ENCODE peak calls at places on chromosome 21, in four cellular contexts. One of them, this sample, is unnamed.

GRCh38 chr21:22791986-22792560 is 1793.9 kb downstream of the NCAM2 start:
- DNase-seq in K562: peak
- DNase-seq in GM12892: no peak
- DNase-seq in heart left ventricle: no peak
- DNase-seq in this sample: peak

GRCh38 chr21:39444406-39445145 is 1.0 kb downstream of the LCA5L start:
- DNase-seq in heart left ventricle: no peak
- DNase-seq in GM12892: no peak
- DNase-seq in K562: peak
- DNase-seq in this sample: no peak

GRCh38 chr21:29647353-29647781 is 292.4 kb downstream of the GRIK1 start:
- DNase-seq in K562: peak
- DNase-seq in GM12892: no peak
- DNase-seq in heart left ventricle: no peak
- DNase-seq in this sample: peak

GRCh38 chr21:28018213-28018612 is 974.5 kb downstream of the LTN1 start:
- DNase-seq in GM12892: no peak
- DNase-seq in K562: no peak
- DNase-seq in heart left ventricle: no peak
- DNase-seq in this sample: no peak

GRCh38 chr21:10418649-10419048 is 102.7 kb upstream of the TPTE start:
- DNase-seq in K562: no peak
- DNase-seq in heart left ventricle: no peak
- DNase-seq in GM12892: no peak
- DNase-seq in this sample: no peak

GRCh38 chr21:39660596-39660995 is 47.9 kb downstream of the B3GALT5 start:
- DNase-seq in K562: no peak
- DNase-seq in heart left ventricle: peak
- DNase-seq in GM12892: no peak
- DNase-seq in this sample: no peak

GRCh38 chr21:35585155-35585554 is 475.2 kb downstream of the SETD4 start:
- DNase-seq in GM12892: no peak
- DNase-seq in heart left ventricle: no peak
- DNase-seq in K562: no peak
- DNase-seq in this sample: no peak

GRCh38 chr21:34702341-34702807 is 33.6 kb downstream of the CLIC6 start:
- DNase-seq in K562: no peak
- DNase-seq in GM12892: no peak
- DNase-seq in heart left ventricle: no peak
- DNase-seq in this sample: no peak

GRCh38 chr21:42425603-42425985 is 21.9 kb downstream of the UBASH3A start:
- DNase-seq in GM12892: no peak
- DNase-seq in heart left ventricle: no peak
- DNase-seq in K562: no peak
- DNase-seq in this sample: no peak
- TF ChIP-seq POLR2A in GM12892: no peak
- TF ChIP-seq POLR2A in heart left ventricle: no peak
- TF ChIP-seq POLR2A in K562: no peak
- TF ChIP-seq POLR2A in this sample: no peak

DNA sequence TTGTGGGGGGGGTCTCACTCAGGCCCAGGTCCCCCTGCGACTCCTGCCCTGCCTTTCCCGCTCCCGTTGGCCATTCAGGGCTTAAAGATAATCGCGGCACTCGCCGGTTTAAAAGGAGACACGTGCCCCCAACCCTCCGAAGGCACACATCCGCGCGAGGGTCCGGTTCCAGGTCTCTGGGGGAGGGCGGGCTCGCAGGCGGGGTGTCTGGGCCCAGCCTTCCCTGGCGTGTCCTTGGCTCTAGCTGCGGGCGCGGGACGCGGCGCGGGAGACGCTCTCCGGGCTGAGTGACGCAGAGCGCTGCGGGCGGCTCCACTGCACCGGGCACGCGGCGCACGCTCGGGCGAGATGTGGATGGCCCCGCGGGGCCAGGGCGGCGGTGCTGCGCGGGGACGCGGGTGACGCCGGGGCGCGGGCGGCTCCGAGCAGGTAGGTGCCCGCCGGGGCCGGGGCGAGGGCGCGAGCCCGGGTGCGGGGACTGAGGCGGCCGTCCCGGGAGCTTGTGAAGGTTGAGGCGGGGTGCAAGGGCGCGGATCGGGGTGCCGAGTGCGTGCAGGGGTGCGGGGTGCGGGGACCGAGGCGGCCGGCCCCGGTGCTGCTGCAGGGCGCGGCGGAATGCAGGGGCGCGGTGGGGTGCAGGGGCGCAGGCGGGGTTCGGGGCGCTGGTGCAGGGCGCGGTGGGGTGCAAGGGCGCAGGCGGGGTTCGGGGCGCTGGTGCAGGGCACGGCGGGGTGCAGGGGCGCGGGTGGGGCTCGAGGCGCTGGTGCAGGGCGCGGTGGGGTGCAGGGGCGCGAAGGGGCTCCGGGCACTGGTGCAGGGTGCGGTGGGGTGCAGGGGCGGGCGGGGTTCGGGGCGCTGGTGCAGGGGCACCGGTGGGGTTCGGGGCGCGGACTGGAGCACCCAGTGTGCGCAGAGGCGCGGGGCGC is 3.3 kb upstream of the TRPM2 start:
- DNase-seq in heart left ventricle: no peak
- DNase-seq in K562: no peak
- DNase-seq in GM12892: no peak
- DNase-seq in this sample: no peak
- TF ChIP-seq POLR2A in heart left ventricle: no peak
- TF ChIP-seq POLR2A in K562: no peak
- TF ChIP-seq POLR2A in GM12892: no peak
- TF ChIP-seq POLR2A in this sample: no peak

GRCh38 chr21:26061437-26061836 is 109.1 kb downstream of the APP start:
- DNase-seq in heart left ventricle: peak
- DNase-seq in GM12892: no peak
- DNase-seq in K562: no peak
- DNase-seq in this sample: no peak
- TF ChIP-seq POLR2A in heart left ventricle: no peak
- TF ChIP-seq POLR2A in GM12892: no peak
- TF ChIP-seq POLR2A in K562: no peak
- TF ChIP-seq POLR2A in this sample: no peak

DNA sequence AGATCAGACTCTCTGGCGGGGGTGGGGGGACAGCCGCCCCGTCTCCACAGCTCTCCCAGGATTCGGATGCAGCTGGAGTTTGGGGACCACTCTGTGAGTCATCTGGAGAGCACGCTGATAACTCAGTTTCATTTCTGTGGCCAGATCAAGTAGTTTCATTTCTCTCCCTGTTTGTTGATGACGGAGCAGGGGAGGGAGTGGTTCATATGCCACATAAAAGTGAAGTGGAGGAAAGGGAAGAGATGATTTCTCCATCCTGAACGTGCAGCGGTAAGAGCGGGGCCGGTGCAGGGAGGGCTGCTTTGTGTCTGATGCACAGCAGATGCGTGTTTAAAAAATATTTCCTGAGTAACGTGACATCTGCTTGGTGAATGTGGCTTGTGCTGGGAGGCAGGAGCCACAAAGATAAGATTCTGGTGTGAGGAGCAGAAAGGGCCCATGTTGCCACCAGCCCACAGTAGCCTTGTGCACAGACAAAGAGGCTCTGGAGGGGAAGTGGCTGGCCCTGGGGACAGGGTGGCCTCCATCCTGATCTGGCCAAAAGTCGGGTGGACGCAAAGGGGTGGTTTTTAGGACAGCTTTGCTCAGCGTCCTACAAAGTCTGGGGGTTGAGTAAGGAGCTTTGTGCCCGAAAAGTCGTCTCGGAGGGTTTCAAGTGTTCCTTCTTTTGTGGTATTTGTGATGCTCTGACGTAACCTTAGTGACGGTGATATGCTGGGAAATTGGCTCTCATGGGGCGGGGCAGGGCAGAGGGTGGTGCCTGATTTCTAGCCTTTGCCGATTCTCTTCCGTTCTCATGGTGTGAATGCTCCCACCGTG is at the start of gene MX2:
- DNase-seq in GM12892: peak
- DNase-seq in heart left ventricle: peak
- DNase-seq in K562: no peak
- DNase-seq in this sample: no peak
- TF ChIP-seq POLR2A in GM12892: peak
- TF ChIP-seq POLR2A in heart left ventricle: no peak
- TF ChIP-seq POLR2A in K562: no peak
- TF ChIP-seq POLR2A in this sample: no peak

GRCh38 chr21:33402011-33402979 is 918 bp upstream of the IFNGR2 start:
- DNase-seq in heart left ventricle: peak
- DNase-seq in GM12892: peak
- DNase-seq in K562: no peak
- DNase-seq in this sample: peak
- TF ChIP-seq POLR2A in heart left ventricle: no peak
- TF ChIP-seq POLR2A in GM12892: no peak
- TF ChIP-seq POLR2A in K562: no peak
- TF ChIP-seq POLR2A in this sample: no peak

DNA sequence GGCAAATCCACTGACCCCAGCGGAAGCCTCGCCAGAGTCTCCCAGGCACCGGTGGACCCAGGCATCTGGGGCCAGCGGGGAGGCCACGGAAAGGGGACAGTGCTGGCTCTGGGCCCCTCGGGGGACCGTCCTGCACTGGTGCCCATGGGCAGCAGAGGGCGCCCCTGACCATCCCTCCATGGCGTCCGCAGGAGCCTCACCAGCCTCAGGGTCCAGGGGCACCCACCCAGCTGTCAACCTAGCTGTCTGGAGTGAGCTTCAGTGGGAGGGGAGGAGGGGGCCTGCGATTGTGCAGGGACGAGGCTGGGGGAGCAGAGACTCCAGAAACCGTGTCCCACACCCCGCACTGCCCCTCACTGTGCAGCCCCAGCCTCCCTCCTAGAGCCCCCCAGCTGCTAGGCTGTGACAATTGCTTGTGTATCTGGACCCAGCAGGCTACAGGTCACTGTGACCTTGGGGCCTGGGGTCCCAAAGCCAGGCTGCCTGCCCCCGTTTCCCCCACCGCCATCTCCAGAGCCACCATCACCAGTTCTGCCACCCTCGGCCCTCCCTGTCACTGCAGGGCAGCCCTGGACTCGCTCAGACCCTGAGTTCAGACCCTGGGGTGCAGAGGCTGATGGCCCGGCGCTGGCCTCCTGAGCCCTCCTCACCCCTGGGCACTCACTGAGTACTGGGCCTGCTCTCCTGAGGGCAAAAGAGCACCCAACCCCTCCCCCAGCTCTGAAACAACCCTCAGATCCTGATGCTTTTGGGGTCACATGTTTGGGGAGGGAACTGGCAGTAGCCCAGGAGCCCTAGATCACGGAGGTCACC is 10.7 kb upstream of the COL6A1 start:
- DNase-seq in heart left ventricle: no peak
- DNase-seq in K562: peak
- DNase-seq in GM12892: peak
- DNase-seq in this sample: peak
- TF ChIP-seq POLR2A in heart left ventricle: no peak
- TF ChIP-seq POLR2A in K562: no peak
- TF ChIP-seq POLR2A in GM12892: no peak
- TF ChIP-seq POLR2A in this sample: no peak

GRCh38 chr21:43770066-43770655 is 5.9 kb downstream of the CSTB start:
- DNase-seq in heart left ventricle: no peak
- DNase-seq in K562: no peak
- DNase-seq in GM12892: no peak
- DNase-seq in this sample: no peak
- TF ChIP-seq POLR2A in heart left ventricle: no peak
- TF ChIP-seq POLR2A in K562: no peak
- TF ChIP-seq POLR2A in GM12892: no peak
- TF ChIP-seq POLR2A in this sample: no peak